ENCODE peak calls at places on chromosomes 12 and 14, in eight cellular contexts. One of them, this sample, is unnamed.

GRCh38 chr14:105863296-105864108 is 337.1 kb downstream of the TMEM121 start:
- DNase-seq in cardiac fibroblast: no peak
- DNase-seq in fibroblast of mammary gland: no peak
- DNase-seq in astrocyte of the spinal cord: no peak
- DNase-seq in IMR-90: no peak
- DNase-seq in astrocyte of the cerebellum: no peak
- DNase-seq in psoas muscle: no peak
- DNase-seq in endothelial cell of umbilical vein: no peak
- DNase-seq in this sample: no peak

GRCh38 chr12:51943346-51943745 is 8.2 kb upstream of the ACVR1B start:
- DNase-seq in cardiac fibroblast: no peak
- DNase-seq in fibroblast of mammary gland: no peak
- DNase-seq in astrocyte of the spinal cord: no peak
- DNase-seq in IMR-90: no peak
- DNase-seq in astrocyte of the cerebellum: no peak
- DNase-seq in psoas muscle: no peak
- DNase-seq in endothelial cell of umbilical vein: no peak
- DNase-seq in this sample: no peak

GRCh38 chr12:92927436-92928116 is 1.5 kb downstream of the EEA1 start:
- DNase-seq in cardiac fibroblast: peak
- DNase-seq in fibroblast of mammary gland: peak
- DNase-seq in astrocyte of the spinal cord: peak
- DNase-seq in IMR-90: peak
- DNase-seq in astrocyte of the cerebellum: no peak
- DNase-seq in psoas muscle: no peak
- DNase-seq in endothelial cell of umbilical vein: peak
- DNase-seq in this sample: peak

GRCh38 chr12:12441891-12442461 is 85.1 kb downstream of the BORCS5 start:
- DNase-seq in cardiac fibroblast: peak
- DNase-seq in fibroblast of mammary gland: no peak
- DNase-seq in astrocyte of the spinal cord: peak
- DNase-seq in IMR-90: peak
- DNase-seq in astrocyte of the cerebellum: no peak
- DNase-seq in psoas muscle: no peak
- DNase-seq in endothelial cell of umbilical vein: no peak
- DNase-seq in this sample: peak

GRCh38 chr14:100096656-100097055 is 31.4 kb downstream of the EVL start:
- DNase-seq in cardiac fibroblast: no peak
- DNase-seq in fibroblast of mammary gland: peak
- DNase-seq in astrocyte of the spinal cord: peak
- DNase-seq in IMR-90: peak
- DNase-seq in astrocyte of the cerebellum: peak
- DNase-seq in psoas muscle: no peak
- DNase-seq in endothelial cell of umbilical vein: no peak
- DNase-seq in this sample: no peak

GRCh38 chr14:105883066-105884005 is 357.0 kb downstream of the TMEM121 start:
- DNase-seq in cardiac fibroblast: no peak
- DNase-seq in fibroblast of mammary gland: no peak
- DNase-seq in astrocyte of the spinal cord: no peak
- DNase-seq in IMR-90: no peak
- DNase-seq in astrocyte of the cerebellum: no peak
- DNase-seq in psoas muscle: peak
- DNase-seq in endothelial cell of umbilical vein: no peak
- DNase-seq in this sample: no peak

GRCh38 chr12:47190271-47190750 is 110.6 kb upstream of the AMIGO2 start:
- DNase-seq in cardiac fibroblast: peak
- DNase-seq in fibroblast of mammary gland: no peak
- DNase-seq in astrocyte of the spinal cord: peak
- DNase-seq in IMR-90: peak
- DNase-seq in astrocyte of the cerebellum: peak
- DNase-seq in psoas muscle: no peak
- DNase-seq in endothelial cell of umbilical vein: no peak
- DNase-seq in this sample: peak

GRCh38 chr12:31444801-31445200 is 118.9 kb upstream of the SINHCAF start:
- DNase-seq in cardiac fibroblast: no peak
- DNase-seq in fibroblast of mammary gland: no peak
- DNase-seq in astrocyte of the spinal cord: no peak
- DNase-seq in IMR-90: no peak
- DNase-seq in astrocyte of the cerebellum: no peak
- DNase-seq in psoas muscle: no peak
- DNase-seq in endothelial cell of umbilical vein: no peak
- DNase-seq in this sample: no peak

GRCh38 chr12:21528953-21529352 is 2.9 kb downstream of the SPX start:
- DNase-seq in cardiac fibroblast: peak
- DNase-seq in fibroblast of mammary gland: no peak
- DNase-seq in astrocyte of the spinal cord: no peak
- DNase-seq in IMR-90: no peak
- DNase-seq in astrocyte of the cerebellum: peak
- DNase-seq in psoas muscle: no peak
- DNase-seq in endothelial cell of umbilical vein: no peak
- DNase-seq in this sample: no peak

GRCh38 chr14:75978249-75978731 is 3.5 kb downstream of the TGFB3 start:
- DNase-seq in cardiac fibroblast: no peak
- DNase-seq in fibroblast of mammary gland: no peak
- DNase-seq in astrocyte of the spinal cord: no peak
- DNase-seq in IMR-90: no peak
- DNase-seq in astrocyte of the cerebellum: no peak
- DNase-seq in psoas muscle: no peak
- DNase-seq in endothelial cell of umbilical vein: no peak
- DNase-seq in this sample: no peak

GRCh38 chr12:103495158-103495782 is 498 bp downstream of the C12orf42 start:
- DNase-seq in cardiac fibroblast: no peak
- DNase-seq in fibroblast of mammary gland: no peak
- DNase-seq in astrocyte of the spinal cord: no peak
- DNase-seq in IMR-90: no peak
- DNase-seq in astrocyte of the cerebellum: no peak
- DNase-seq in psoas muscle: peak
- DNase-seq in endothelial cell of umbilical vein: no peak
- DNase-seq in this sample: no peak

GRCh38 chr14:54489731-54490447 is 1.1 kb upstream of the GMFB start:
- DNase-seq in cardiac fibroblast: no peak
- DNase-seq in fibroblast of mammary gland: peak
- DNase-seq in astrocyte of the spinal cord: no peak
- DNase-seq in IMR-90: no peak
- DNase-seq in astrocyte of the cerebellum: no peak
- DNase-seq in psoas muscle: no peak
- DNase-seq in endothelial cell of umbilical vein: no peak
- DNase-seq in this sample: no peak

GRCh38 chr14:63573579-63573978 is 30.4 kb upstream of the PPP2R5E start:
- DNase-seq in cardiac fibroblast: peak
- DNase-seq in fibroblast of mammary gland: no peak
- DNase-seq in astrocyte of the spinal cord: peak
- DNase-seq in IMR-90: peak
- DNase-seq in astrocyte of the cerebellum: no peak
- DNase-seq in psoas muscle: no peak
- DNase-seq in endothelial cell of umbilical vein: peak
- DNase-seq in this sample: no peak

GRCh38 chr14:24298892-24299254 is 707 bp downstream of the DHRS1 start:
- DNase-seq in cardiac fibroblast: peak
- DNase-seq in fibroblast of mammary gland: peak
- DNase-seq in astrocyte of the spinal cord: peak
- DNase-seq in IMR-90: peak
- DNase-seq in astrocyte of the cerebellum: no peak
- DNase-seq in psoas muscle: no peak
- DNase-seq in endothelial cell of umbilical vein: peak
- DNase-seq in this sample: peak

GRCh38 chr14:71012888-71013287 is 105.6 kb downstream of the PCNX1 start:
- DNase-seq in cardiac fibroblast: no peak
- DNase-seq in fibroblast of mammary gland: no peak
- DNase-seq in astrocyte of the spinal cord: no peak
- DNase-seq in IMR-90: no peak
- DNase-seq in astrocyte of the cerebellum: no peak
- DNase-seq in psoas muscle: no peak
- DNase-seq in endothelial cell of umbilical vein: no peak
- DNase-seq in this sample: no peak

GRCh38 chr14:100221419-100222218 is 17.3 kb upstream of the YY1 start:
- DNase-seq in cardiac fibroblast: peak
- DNase-seq in fibroblast of mammary gland: peak
- DNase-seq in astrocyte of the spinal cord: peak
- DNase-seq in IMR-90: peak
- DNase-seq in astrocyte of the cerebellum: peak
- DNase-seq in psoas muscle: no peak
- DNase-seq in endothelial cell of umbilical vein: peak
- DNase-seq in this sample: peak

GRCh38 chr14:66295386-66295785 is 190.8 kb upstream of the CCDC196 start:
- DNase-seq in cardiac fibroblast: no peak
- DNase-seq in fibroblast of mammary gland: no peak
- DNase-seq in astrocyte of the spinal cord: no peak
- DNase-seq in IMR-90: no peak
- DNase-seq in astrocyte of the cerebellum: no peak
- DNase-seq in psoas muscle: no peak
- DNase-seq in endothelial cell of umbilical vein: no peak
- DNase-seq in this sample: no peak

DNA sequence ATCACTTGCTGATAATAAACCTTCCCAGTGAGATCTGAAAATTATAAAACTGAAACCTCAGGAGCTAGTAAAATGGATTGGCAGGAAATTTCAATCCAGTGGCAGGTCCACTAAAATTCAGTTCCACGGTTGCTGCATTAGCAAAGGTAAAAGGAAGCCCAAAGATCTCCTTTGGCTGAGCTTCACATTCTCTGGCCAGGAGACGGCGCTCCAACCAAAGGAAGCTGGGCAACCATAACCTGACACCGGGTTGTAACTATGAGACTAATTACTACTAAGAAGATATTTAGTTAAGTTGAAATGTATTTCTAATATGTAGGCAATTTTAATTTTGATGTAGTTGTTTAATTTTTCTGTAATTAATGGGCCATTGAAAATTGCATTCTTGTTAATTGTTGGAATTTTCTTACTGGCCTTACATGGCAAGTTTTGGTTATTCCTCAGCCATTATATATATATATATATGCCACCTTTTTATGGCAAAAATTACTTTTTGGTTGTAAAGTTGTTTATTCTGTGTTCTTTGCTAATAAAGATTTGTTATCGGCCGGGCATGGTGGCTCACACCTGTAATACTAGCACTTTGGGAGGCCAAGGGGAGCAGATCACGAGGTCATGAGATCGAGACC is 17.0 kb downstream of the OR8S1 start:
- DNase-seq in cardiac fibroblast: peak
- DNase-seq in fibroblast of mammary gland: peak
- DNase-seq in astrocyte of the spinal cord: no peak
- DNase-seq in IMR-90: peak
- DNase-seq in astrocyte of the cerebellum: no peak
- DNase-seq in psoas muscle: no peak
- DNase-seq in endothelial cell of umbilical vein: peak
- DNase-seq in this sample: peak
- TF ChIP-seq CTCF in cardiac fibroblast: peak
- TF ChIP-seq CTCF in fibroblast of mammary gland: peak
- TF ChIP-seq CTCF in astrocyte of the spinal cord: peak
- TF ChIP-seq CTCF in IMR-90: peak
- TF ChIP-seq CTCF in astrocyte of the cerebellum: no peak
- TF ChIP-seq CTCF in psoas muscle: peak
- TF ChIP-seq CTCF in endothelial cell of umbilical vein: peak
- TF ChIP-seq CTCF in this sample: peak

GRCh38 chr12:111151441-111151840 is 217.5 kb downstream of the PHETA1 start:
- DNase-seq in cardiac fibroblast: no peak
- DNase-seq in fibroblast of mammary gland: no peak
- DNase-seq in astrocyte of the spinal cord: no peak
- DNase-seq in IMR-90: no peak
- DNase-seq in astrocyte of the cerebellum: no peak
- DNase-seq in psoas muscle: no peak
- DNase-seq in endothelial cell of umbilical vein: no peak
- DNase-seq in this sample: no peak
- H3K4me3 ChIP-seq in cardiac fibroblast: no peak
- H3K4me3 ChIP-seq in fibroblast of mammary gland: no peak
- H3K4me3 ChIP-seq in astrocyte of the spinal cord: no peak
- H3K4me3 ChIP-seq in IMR-90: no peak
- H3K4me3 ChIP-seq in astrocyte of the cerebellum: no peak
- H3K4me3 ChIP-seq in psoas muscle: no peak
- H3K4me3 ChIP-seq in endothelial cell of umbilical vein: no peak
- H3K4me3 ChIP-seq in this sample: no peak

GRCh38 chr12:67474934-67475620 is 173.5 kb upstream of the DYRK2 start:
- DNase-seq in cardiac fibroblast: no peak
- DNase-seq in fibroblast of mammary gland: no peak
- DNase-seq in astrocyte of the spinal cord: no peak
- DNase-seq in IMR-90: no peak
- DNase-seq in astrocyte of the cerebellum: no peak
- DNase-seq in psoas muscle: no peak
- DNase-seq in endothelial cell of umbilical vein: no peak
- DNase-seq in this sample: no peak
- TF ChIP-seq CTCF in cardiac fibroblast: no peak
- TF ChIP-seq CTCF in fibroblast of mammary gland: no peak
- TF ChIP-seq CTCF in astrocyte of the spinal cord: no peak
- TF ChIP-seq CTCF in IMR-90: no peak
- TF ChIP-seq CTCF in astrocyte of the cerebellum: no peak
- TF ChIP-seq CTCF in psoas muscle: no peak
- TF ChIP-seq CTCF in endothelial cell of umbilical vein: no peak
- TF ChIP-seq CTCF in this sample: no peak

GRCh38 chr12:94872671-94873367 is 130.7 kb downstream of the NDUFA12 start:
- DNase-seq in cardiac fibroblast: no peak
- DNase-seq in fibroblast of mammary gland: no peak
- DNase-seq in astrocyte of the spinal cord: no peak
- DNase-seq in IMR-90: no peak
- DNase-seq in astrocyte of the cerebellum: no peak
- DNase-seq in psoas muscle: peak
- DNase-seq in endothelial cell of umbilical vein: no peak
- DNase-seq in this sample: no peak

GRCh38 chr12:94870511-94870910 is 133.0 kb downstream of the NDUFA12 start:
- DNase-seq in cardiac fibroblast: no peak
- DNase-seq in fibroblast of mammary gland: no peak
- DNase-seq in astrocyte of the spinal cord: no peak
- DNase-seq in IMR-90: no peak
- DNase-seq in astrocyte of the cerebellum: no peak
- DNase-seq in psoas muscle: no peak
- DNase-seq in endothelial cell of umbilical vein: no peak
- DNase-seq in this sample: no peak

GRCh38 chr12:94873368-94874085 is 130.0 kb downstream of the NDUFA12 start:
- DNase-seq in cardiac fibroblast: no peak
- DNase-seq in fibroblast of mammary gland: no peak
- DNase-seq in astrocyte of the spinal cord: no peak
- DNase-seq in IMR-90: no peak
- DNase-seq in astrocyte of the cerebellum: no peak
- DNase-seq in psoas muscle: peak
- DNase-seq in endothelial cell of umbilical vein: no peak
- DNase-seq in this sample: no peak

GRCh38 chr12:94874086-94874985 is 129.2 kb downstream of the NDUFA12 start:
- DNase-seq in cardiac fibroblast: no peak
- DNase-seq in fibroblast of mammary gland: no peak
- DNase-seq in astrocyte of the spinal cord: no peak
- DNase-seq in IMR-90: no peak
- DNase-seq in astrocyte of the cerebellum: no peak
- DNase-seq in psoas muscle: no peak
- DNase-seq in endothelial cell of umbilical vein: no peak
- DNase-seq in this sample: no peak

GRCh38 chr12:94872007-94872653 is 131.4 kb downstream of the NDUFA12 start:
- DNase-seq in cardiac fibroblast: no peak
- DNase-seq in fibroblast of mammary gland: no peak
- DNase-seq in astrocyte of the spinal cord: no peak
- DNase-seq in IMR-90: no peak
- DNase-seq in astrocyte of the cerebellum: no peak
- DNase-seq in psoas muscle: no peak
- DNase-seq in endothelial cell of umbilical vein: no peak
- DNase-seq in this sample: no peak
- H3K4me3 ChIP-seq in cardiac fibroblast: no peak
- H3K4me3 ChIP-seq in fibroblast of mammary gland: no peak
- H3K4me3 ChIP-seq in astrocyte of the spinal cord: no peak
- H3K4me3 ChIP-seq in IMR-90: no peak
- H3K4me3 ChIP-seq in astrocyte of the cerebellum: no peak
- H3K4me3 ChIP-seq in psoas muscle: no peak
- H3K4me3 ChIP-seq in endothelial cell of umbilical vein: no peak
- H3K4me3 ChIP-seq in this sample: no peak

This sample was measured in fibroblast of the aortic adventitia.